ENCODE peak calls at places on chromosome 13, in ten cellular contexts. C, I, N, R, E, Q, M, O, X and G are unnamed samples.

GRCh38 chr13:50323440-50324070 is 308.3 kb downstream of the KCNRG start:
- DNase-seq in Q (no peak), E (no peak), X (peak; percentile 97), R (no peak), M (no peak), I (peak; percentile 89), O (no peak), C (no peak), N (no peak), G (no peak)

GRCh38 chr13:35769812-35770211 is 293.3 kb upstream of the MAB21L1 start:
- DNase-seq in X (no peak), N (no peak), O (no peak), Q (no peak), M (no peak), E (no peak), I (no peak), C (no peak), R (no peak), G (no peak)

GRCh38 chr13:76745246-76746200 is 140.7 kb downstream of the KCTD12 start:
- DNase-seq in O (no peak), M (no peak), C (no peak), X (no peak), I (no peak), E (no peak), Q (no peak), R (no peak), N (no peak), G (no peak)

GRCh38 chr13:111852701-111853100 is 214.2 kb upstream of the SOX1 start:
- DNase-seq in C (no peak), I (no peak), E (peak; percentile 63), M (peak; percentile 56), R (no peak), Q (no peak), N (no peak), X (no peak), O (no peak), G (no peak)

GRCh38 chr13:28486144-28486543 is 8.8 kb downstream of the FLT1 start:
- DNase-seq in N (no peak), M (no peak), Q (no peak), O (no peak), I (no peak), C (no peak), X (no peak), R (no peak), E (no peak), G (no peak)

GRCh38 chr13:50401721-50402510 is 386.7 kb downstream of the KCNRG start:
- DNase-seq in Q (no peak), I (no peak), M (no peak), O (no peak), R (no peak), X (peak; percentile 87), E (no peak), C (no peak), N (no peak), G (no peak)

GRCh38 chr13:41668130-41668757 is 210.9 kb downstream of the RGCC start:
- DNase-seq in C (peak; percentile 26), M (peak; percentile 46), N (no peak), Q (peak; percentile 83), I (peak; percentile 92), O (no peak), X (peak; percentile 90), R (no peak), E (no peak), G (no peak)

GRCh38 chr13:44309771-44310767 is 63.6 kb upstream of the SERP2 start:
- DNase-seq in O (no peak), M (no peak), R (no peak), X (peak; percentile 55), Q (peak; percentile 74), I (no peak), C (no peak), N (no peak), E (no peak), G (no peak)

GRCh38 chr13:112664501-112665203 is 25.2 kb upstream of the ATP11A start:
- DNase-seq in I (peak; percentile 11), Q (no peak), M (no peak), R (peak; percentile 13), N (no peak), X (no peak), E (no peak), O (no peak), C (no peak), G (no peak)

GRCh38 chr13:99086149-99086868 is 108.4 kb upstream of the DOCK9 start:
- DNase-seq in I (peak; percentile 66), C (no peak), R (peak; percentile 70), X (peak; percentile 65), E (no peak), Q (peak; percentile 75), O (peak; percentile 83), N (peak; percentile 69), M (peak; percentile 31), G (no peak)

GRCh38 chr13:97879646-97880297 is 73.7 kb upstream of the IPO5 start:
- DNase-seq in M (no peak), X (peak; percentile 92), N (no peak), I (peak; percentile 93), R (no peak), O (no peak), C (no peak), E (no peak), Q (no peak), G (no peak)

GRCh38 chr13:113647351-113648217 is 10.4 kb downstream of the ATP4B start:
- DNase-seq in O (no peak), X (peak; percentile 54), N (no peak), M (peak; percentile 70), E (peak; percentile 67), Q (peak; percentile 95), C (peak; percentile 64), I (no peak), R (no peak), G (peak; percentile 94)

GRCh38 chr13:49932868-49933267 is 3.3 kb downstream of the SPRYD7 start:
- DNase-seq in O (no peak), Q (no peak), N (no peak), I (no peak), M (no peak), R (no peak), X (no peak), C (no peak), E (no peak), G (no peak)

GRCh38 chr13:35917942-35918645 is 213.1 kb downstream of the DCLK1 start:
- DNase-seq in M (no peak), Q (no peak), C (no peak), N (no peak), X (peak; percentile 37), E (no peak), O (no peak), I (no peak), R (no peak), G (no peak)

GRCh38 chr13:24500977-24501376 is 11.6 kb downstream of the PARP4 start:
- DNase-seq in M (no peak), R (no peak), I (peak; percentile 75), E (no peak), N (no peak), X (peak; percentile 87), C (no peak), Q (no peak), O (no peak), G (no peak)

GRCh38 chr13:26695360-26695705 is 65.3 kb downstream of the GPR12 start:
- DNase-seq in O (no peak), M (no peak), I (no peak), E (no peak), N (no peak), X (no peak), C (no peak), R (no peak), Q (no peak), G (no peak)

GRCh38 chr13:49629947-49630346 is 1.6 kb downstream of the ARL11 start:
- DNase-seq in X (peak; percentile 22), E (no peak), C (no peak), I (peak; percentile 11), M (no peak), R (no peak), N (no peak), O (no peak), Q (no peak), G (no peak)

GRCh38 chr13:100436099-100436498 is 152.5 kb downstream of the GGACT start:
- DNase-seq in I (no peak), C (no peak), E (no peak), Q (no peak), R (no peak), M (no peak), N (no peak), X (no peak), O (no peak), G (no peak)

GRCh38 chr13:113178896-113179167 is 20.4 kb downstream of the PROZ start:
- DNase-seq in E (no peak), C (no peak), O (no peak), R (no peak), I (no peak), M (no peak), N (no peak), X (no peak), Q (no peak), G (no peak)

GRCh38 chr13:99614465-99614885 is 113.2 kb downstream of the TM9SF2 start:
- DNase-seq in M (no peak), R (no peak), X (no peak), Q (no peak), I (peak; percentile 38), O (no peak), C (no peak), N (no peak), E (no peak), G (no peak)

GRCh38 chr13:106619688-106620555 is 52.0 kb upstream of the ARGLU1 start:
- DNase-seq in Q (no peak), X (peak; percentile 61), I (peak; percentile 75), N (no peak), O (no peak), R (no peak), C (peak; percentile 20), E (no peak), M (peak; percentile 80), G (no peak)

GRCh38 chr13:40132249-40132648 is 476.8 kb downstream of the COG6 start:
- DNase-seq in Q (no peak), C (no peak), E (no peak), O (peak; percentile 66), I (no peak), X (no peak), N (no peak), R (peak; percentile 57), M (no peak), G (no peak)

GRCh38 chr13:104114111-104114510 is 1047.9 kb upstream of the SLC10A2 start:
- DNase-seq in I (no peak), O (no peak), Q (no peak), X (no peak), R (no peak), C (no peak), M (no peak), N (no peak), E (no peak), G (no peak)

GRCh38 chr13:99967884-99968520 is 3.6 kb downstream of the ZIC5 start:
- DNase-seq in O (no peak), Q (peak; percentile 56), R (peak; percentile 22), N (no peak), X (no peak), C (no peak), E (peak; percentile 68), I (no peak), M (no peak), G (no peak)

GRCh38 chr13:48978942-48979601 is 3.4 kb downstream of the FNDC3A start:
- DNase-seq in X (peak; percentile 27), O (no peak), N (no peak), E (no peak), C (no peak), I (no peak), R (no peak), M (no peak), Q (no peak), G (no peak)

GRCh38 chr13:44976949-44977583 is 12.2 kb downstream of the NUFIP1 start:
- DNase-seq in O (no peak), M (no peak), Q (no peak), C (no peak), E (no peak), R (no peak), X (no peak), I (no peak), N (no peak), G (no peak)

GRCh38 chr13:112193463-112194166 is 126.7 kb downstream of the SOX1 start:
- DNase-seq in E (no peak), M (no peak), C (no peak), O (no peak), N (no peak), X (no peak), I (no peak), R (no peak), Q (peak; percentile 49), G (no peak)

GRCh38 chr13:27283906-27284523 is 13.4 kb downstream of the RASL11A start:
- DNase-seq in E (no peak), M (peak; percentile 26), X (no peak), C (peak; percentile 22), I (peak; percentile 23), N (no peak), Q (no peak), O (no peak), R (no peak), G (no peak)